ENCODE peak calls at places on chromosomes 6 and 20, in five cellular contexts. Z, N, S, W and Y are unnamed samples. For H3K4me1 and H3K27me3, the result is how much of the 10 kb centered on the place peaks cover.

GRCh38 chr6:41228616-41229015 is 467 bp downstream of the TREML4 start:
- DNase-seq in Z (no peak), N (no peak), S (no peak), W (no peak), Y (peak)

GRCh38 chr6:41477572-41477971 is 68.6 kb upstream of the FOXP4 start:
- DNase-seq in Z (no peak), N (no peak), S (no peak), W (no peak), Y (no peak)

GRCh38 chr6:24026050-24026449 is 100.0 kb upstream of the NRSN1 start:
- DNase-seq in Z (no peak), N (no peak), S (no peak), W (no peak), Y (no peak)

GRCh38 chr20:62714799-62715198 is 6.2 kb downstream of the NTSR1 start:
- DNase-seq in Z (no peak), N (no peak), S (no peak), W (no peak), Y (no peak)

GRCh38 chr20:9374068-9374467 is 140.3 kb upstream of the LAMP5 start:
- DNase-seq in Z (no peak), N (no peak), S (no peak), W (no peak), Y (no peak)

GRCh38 chr6:8268606-8269005 is 166.3 kb upstream of the EEF1E1 start:
- DNase-seq in Z (no peak), N (no peak), S (no peak), W (no peak), Y (no peak)

GRCh38 chr6:141077355-141078333 is 1055.1 kb upstream of the GJE1 start:
- DNase-seq in Z (no peak), N (no peak), S (no peak), W (no peak), Y (peak)

GRCh38 chr6:12113190-12113578 is 101.1 kb downstream of the HIVEP1 start:
- DNase-seq in Z (no peak), N (no peak), S (no peak), W (no peak), Y (no peak)

GRCh38 chr6:164842085-164842484 is 467.3 kb downstream of the C6orf118 start:
- DNase-seq in Z (no peak), N (no peak), S (no peak), W (no peak), Y (no peak)

GRCh38 chr20:36779656-36780025 is 6.1 kb upstream of the DSN1 start:
- DNase-seq in Z (no peak), N (no peak), S (no peak), W (no peak), Y (no peak)

GRCh38 chr20:34703573-34704176 is 469 bp upstream of the TP53INP2 start:
- DNase-seq in Z (peak), N (no peak), S (peak), W (peak), Y (peak)

GRCh38 chr20:19930461-19930860 is 86.7 kb upstream of the NAA20 start:
- DNase-seq in Z (no peak), N (no peak), S (no peak), W (no peak), Y (no peak)
- H3K4me1 ChIP-seq in Z (under half), N (under half), S (under half), W (under half), Y (under half)

DNA sequence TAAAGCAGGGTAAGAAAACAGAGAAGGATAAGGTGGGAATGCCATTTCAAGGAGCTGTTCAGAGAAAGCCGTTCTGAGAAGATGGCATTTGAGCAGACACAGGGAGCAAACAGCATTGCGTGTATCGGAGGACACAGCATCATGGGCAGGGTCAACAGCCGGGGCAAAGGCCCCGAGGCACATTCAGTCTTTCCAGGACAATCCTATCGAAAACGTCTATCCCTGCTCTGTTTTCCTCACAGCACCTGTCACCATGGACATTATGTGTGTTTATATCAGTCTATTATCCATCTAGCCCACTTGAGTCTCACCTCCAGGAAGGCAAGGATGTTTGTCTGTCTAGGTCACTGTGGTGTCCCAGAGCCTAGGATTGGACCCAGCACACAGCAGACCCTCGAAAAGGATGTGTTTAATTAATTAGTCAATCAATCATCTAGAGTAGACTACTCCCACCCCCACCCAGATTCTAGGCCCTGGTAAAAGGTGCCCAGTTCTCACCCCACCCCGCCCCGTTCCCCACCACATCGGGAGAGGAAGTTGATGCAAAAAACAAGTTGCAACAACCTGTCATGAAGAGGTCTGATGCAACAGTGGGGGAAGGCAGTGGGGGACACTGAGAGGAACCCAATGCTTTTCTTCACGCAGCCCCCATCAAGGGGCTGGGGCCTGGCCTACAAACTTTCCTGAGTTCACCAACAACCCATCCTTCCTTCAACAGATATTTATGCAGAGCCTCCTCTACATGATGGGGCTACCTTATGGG is 66.6 kb downstream of the PREX1 start:
- DNase-seq in Z (peak), N (no peak), S (no peak), W (peak), Y (no peak)
- H3K27me3 ChIP-seq in Z (under half), N (under half), S (under half), W (under half), Y (under half)

DNA sequence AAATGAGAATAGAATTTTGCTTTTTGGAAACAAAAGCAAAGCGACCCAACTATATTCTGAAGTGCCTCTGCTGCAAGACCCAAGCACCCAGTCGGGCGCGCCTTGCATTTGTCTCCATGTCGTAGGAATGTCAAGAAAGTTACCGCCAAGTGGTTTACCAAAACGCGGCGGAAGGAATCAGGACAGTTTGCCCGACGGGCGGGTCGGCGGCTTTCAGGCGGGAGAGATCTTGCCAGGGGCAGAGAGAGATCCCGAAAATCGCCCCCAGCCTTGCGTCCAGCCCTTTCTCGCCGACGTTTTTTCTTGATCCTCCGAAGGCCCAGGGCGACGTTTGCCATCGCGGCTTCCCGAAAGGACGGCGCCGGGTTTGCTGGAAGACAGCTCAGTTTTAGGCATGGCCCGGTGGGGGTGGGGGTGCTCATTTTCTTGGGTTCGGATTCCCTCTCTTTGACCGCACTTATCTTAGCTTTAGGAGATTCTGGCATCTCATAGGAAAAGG is 3.9 kb upstream of the LIN28B start:
- DNase-seq in Z (no peak), N (no peak), S (no peak), W (no peak), Y (no peak)
- H3K4me1 ChIP-seq in Z (under half), N (under half), S (under half), W (under half), Y (under half)

GRCh38 chr6:15110721-15111354 is 135.0 kb upstream of the JARID2 start:
- DNase-seq in Z (no peak), N (no peak), S (no peak), W (no peak), Y (no peak)
- H3K27me3 ChIP-seq in Z (under half), N (under half), S (under half), W (under half), Y (under half)

GRCh38 chr6:53795254-53795701 is 473 bp downstream of the LRRC1 start:
- DNase-seq in Z (peak), N (no peak), S (no peak), W (peak), Y (no peak)

GRCh38 chr6:53795702-53796450 is 1.1 kb downstream of the LRRC1 start:
- DNase-seq in Z (peak), N (peak), S (peak), W (peak), Y (no peak)

GRCh38 chr6:53796451-53796780 is 1.6 kb downstream of the LRRC1 start:
- DNase-seq in Z (no peak), N (no peak), S (no peak), W (no peak), Y (no peak)

GRCh38 chr6:53797304-53797703 is 2.5 kb downstream of the LRRC1 start:
- DNase-seq in Z (no peak), N (no peak), S (no peak), W (no peak), Y (no peak)

GRCh38 chr6:53796791-53797190 is 2.0 kb downstream of the LRRC1 start:
- DNase-seq in Z (no peak), N (no peak), S (no peak), W (no peak), Y (no peak)
- H3K4me1 ChIP-seq in Z (under half), N (under half), S (under half), W (under half), Y (under half)